ENCODE peak calls at places on chromosome 1, in nine cellular contexts. C, V, A, M, X, T, K, L and J are unnamed samples.

GRCh38 chr1:111595807-111596206 is 23.8 kb upstream of the RAP1A start:
- DNase-seq in X (no peak), L (no peak), C (no peak), K (no peak), A (no peak), T (no peak), M (no peak), V (no peak), J (no peak)

GRCh38 chr1:71047635-71048607 is at the start of gene PTGER3:
- DNase-seq in X (peak), K (no peak), L (peak), M (no peak), T (no peak), C (peak), A (no peak), V (peak), J (no peak)

GRCh38 chr1:67689267-67690017 is 4.4 kb downstream of the GADD45A start:
- DNase-seq in M (no peak), L (no peak), A (no peak), C (no peak), X (no peak), T (no peak), V (no peak), K (peak), J (no peak)

GRCh38 chr1:227915564-227916553 is 31.9 kb downstream of the WNT9A start:
- DNase-seq in X (peak), T (no peak), C (no peak), A (no peak), K (no peak), L (no peak), V (no peak), M (no peak), J (no peak)

GRCh38 chr1:231106347-231106746 is 55.5 kb upstream of the TRIM67 start:
- DNase-seq in C (no peak), V (no peak), T (peak), M (peak), X (no peak), L (no peak), A (no peak), K (peak), J (peak)

GRCh38 chr1:209618756-209619420 is 33.3 kb downstream of the LAMB3 start:
- DNase-seq in X (no peak), A (no peak), K (no peak), M (no peak), V (no peak), C (no peak), L (no peak), T (no peak), J (no peak)

GRCh38 chr1:79193211-79194079 is 186.9 kb upstream of the ADGRL4 start:
- DNase-seq in T (peak), M (no peak), A (no peak), L (no peak), X (no peak), K (peak), C (no peak), V (no peak), J (peak)

GRCh38 chr1:2471587-2472001 is 4.5 kb upstream of the PLCH2 start:
- DNase-seq in T (no peak), X (no peak), A (no peak), K (no peak), M (no peak), C (no peak), L (no peak), V (no peak), J (no peak)

GRCh38 chr1:118783095-118783758 is 204.9 kb downstream of the TBX15 start:
- DNase-seq in C (no peak), L (no peak), T (no peak), A (no peak), X (no peak), M (no peak), V (no peak), K (no peak), J (no peak)

GRCh38 chr1:46102769-46103476 is 29.5 kb downstream of the PIK3R3 start:
- DNase-seq in V (no peak), T (peak), A (no peak), C (no peak), K (peak), M (no peak), L (no peak), X (no peak), J (no peak)

GRCh38 chr1:14726606-14727005 is 128.1 kb downstream of the KAZN start:
- DNase-seq in X (no peak), A (no peak), T (no peak), V (no peak), C (no peak), K (no peak), M (no peak), L (no peak), J (no peak)

GRCh38 chr1:53945183-53945432 is 391 bp downstream of the IFT25 start:
- DNase-seq in A (no peak), M (no peak), X (no peak), V (no peak), T (no peak), L (no peak), K (no peak), C (no peak), J (no peak)

GRCh38 chr1:110918016-110918415 is 45.1 kb downstream of the CD53 start:
- DNase-seq in K (no peak), X (no peak), V (no peak), A (no peak), M (no peak), C (no peak), L (no peak), T (no peak), J (no peak)

GRCh38 chr1:18396247-18396646 is 84.5 kb upstream of the KLHDC7A start:
- DNase-seq in M (no peak), V (no peak), K (no peak), X (no peak), L (no peak), C (no peak), T (peak), A (no peak), J (peak)

GRCh38 chr1:164777518-164777917 is 218.5 kb downstream of the PBX1 start:
- DNase-seq in C (no peak), M (no peak), V (no peak), X (no peak), K (no peak), T (no peak), L (no peak), A (no peak), J (no peak)

GRCh38 chr1:48498096-48498791 is 26.2 kb upstream of the SPATA6 start:
- DNase-seq in L (peak), X (peak), T (peak), C (peak), A (peak), K (peak), M (peak), V (peak), J (peak)

GRCh38 chr1:47561523-47562007 is 123.7 kb downstream of the FOXD2 start:
- DNase-seq in T (no peak), V (no peak), L (no peak), X (no peak), K (no peak), C (no peak), M (no peak), A (no peak), J (peak)

GRCh38 chr1:222404710-222405109 is 143.2 kb downstream of the HHIPL2 start:
- DNase-seq in V (no peak), M (no peak), X (no peak), A (no peak), C (no peak), T (no peak), K (no peak), L (no peak), J (no peak)

GRCh38 chr1:192879416-192879815 is 70.6 kb downstream of the RGS2 start:
- DNase-seq in A (no peak), M (no peak), C (no peak), L (no peak), X (no peak), T (peak), K (peak), V (no peak), J (no peak)

GRCh38 chr1:240559781-240560180 is 52.2 kb downstream of the GREM2 start:
- DNase-seq in M (no peak), T (no peak), V (no peak), C (no peak), K (peak), X (no peak), L (no peak), A (no peak), J (no peak)

GRCh38 chr1:3610165-3610822 is 1.0 kb downstream of the MEGF6 start:
- DNase-seq in M (no peak), V (no peak), X (no peak), A (no peak), K (peak), C (no peak), L (peak), T (no peak), J (no peak)

GRCh38 chr1:201248721-201249559 is 34.4 kb upstream of the PKP1 start:
- DNase-seq in L (no peak), C (no peak), K (no peak), A (no peak), V (no peak), X (no peak), T (no peak), M (no peak), J (no peak)

GRCh38 chr1:219927956-219928790 is at the start of gene SLC30A10:
- DNase-seq in C (no peak), K (peak), V (peak), M (no peak), T (no peak), A (no peak), X (no peak), L (no peak), J (no peak)

GRCh38 chr1:187474266-187474665 is 645.5 kb downstream of the PLA2G4A start:
- DNase-seq in T (peak), C (no peak), X (no peak), A (no peak), L (no peak), M (peak), K (peak), V (no peak), J (no peak)

GRCh38 chr1:228281631-228282328 is 73.9 kb downstream of the OBSCN start:
- DNase-seq in L (no peak), K (no peak), A (no peak), V (peak), M (no peak), X (peak), C (no peak), T (no peak), J (no peak)

GRCh38 chr1:113073457-113073950 is 506 bp downstream of the LRIG2 start:
- DNase-seq in A (peak), K (peak), M (peak), L (peak), T (peak), C (peak), X (no peak), V (peak), J (peak)

GRCh38 chr1:47918257-47918867 is 78.8 kb downstream of the TRABD2B start:
- DNase-seq in K (no peak), X (no peak), L (no peak), A (no peak), C (no peak), V (no peak), M (no peak), T (no peak), J (no peak)

GRCh38 chr1:155171836-155172731 is 1.0 kb downstream of the KRTCAP2 start:
- DNase-seq in C (no peak), K (no peak), X (no peak), A (no peak), V (no peak), M (no peak), L (no peak), T (no peak), J (no peak)

GRCh38 chr1:178928985-178929384 is 58.1 kb upstream of the ANGPTL1 start:
- DNase-seq in K (peak), M (no peak), V (no peak), T (no peak), L (no peak), X (no peak), A (no peak), C (no peak), J (no peak)

GRCh38 chr1:83545450-83545849 is 453.5 kb downstream of the TTLL7 start:
- DNase-seq in K (no peak), L (no peak), M (no peak), C (no peak), X (no peak), A (no peak), V (no peak), T (no peak), J (no peak)

GRCh38 chr1:225768662-225769426 is 8.8 kb upstream of the SRP9 start:
- DNase-seq in X (no peak), C (no peak), A (no peak), V (no peak), T (no peak), M (no peak), K (no peak), L (no peak), J (no peak)

GRCh38 chr1:165288301-165289120 is 68.0 kb downstream of the LMX1A start:
- DNase-seq in M (no peak), T (no peak), L (no peak), C (no peak), X (peak), K (no peak), V (peak), A (no peak), J (no peak)

GRCh38 chr1:168180148-168180524 is 1.4 kb downstream of the TIPRL start:
- DNase-seq in K (no peak), M (no peak), A (no peak), T (no peak), L (no peak), C (no peak), X (no peak), V (no peak), J (peak)

GRCh38 chr1:37471345-37472231 is 2.8 kb upstream of the ZC3H12A start:
- DNase-seq in C (peak), T (peak), L (peak), X (peak), K (peak), A (peak), M (peak), V (peak), J (peak)

DNA sequence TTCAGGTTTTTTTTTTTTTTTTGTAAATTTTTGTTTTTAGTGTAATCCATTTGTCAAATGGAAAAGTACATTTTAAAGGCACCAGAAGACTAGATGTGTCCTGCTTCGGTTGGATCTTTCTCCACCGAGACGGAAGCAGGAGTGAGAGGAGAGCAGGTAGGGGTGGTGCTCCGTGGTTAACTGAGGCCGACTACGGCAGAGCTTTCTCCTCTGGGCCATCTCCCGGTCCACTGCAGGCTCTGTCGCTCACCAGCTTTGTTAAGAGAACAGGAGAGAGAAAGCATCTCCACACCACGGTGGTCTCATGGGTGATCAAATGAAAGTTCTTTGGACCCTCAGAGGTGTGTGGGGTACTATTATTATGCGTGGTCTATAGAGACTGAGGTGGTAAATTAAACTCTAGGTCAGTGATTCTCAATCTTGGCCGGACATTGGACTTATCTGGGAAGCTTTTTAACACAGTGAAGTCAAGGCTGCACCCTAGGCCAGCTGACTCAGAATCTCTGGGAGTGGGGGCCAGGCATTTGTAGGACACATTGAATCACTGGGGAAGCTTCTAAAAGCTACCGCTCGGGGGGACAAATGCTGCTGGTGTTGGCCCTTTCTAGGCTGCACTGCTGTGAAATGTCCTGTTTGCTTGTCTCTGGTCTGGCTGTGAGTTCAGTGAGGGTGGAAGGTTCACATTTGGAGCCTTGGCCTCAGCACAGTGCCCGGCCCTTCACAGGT is 25.0 kb downstream of the ABCA4 start:
- DNase-seq in X (peak), K (peak), A (no peak), T (peak), V (no peak), L (peak), M (no peak), C (no peak), J (peak)
- TF ChIP-seq CTCF in X (no peak), K (peak), A (no peak), T (no peak), V (no peak), L (no peak), M (no peak), C (no peak), J (no peak)

GRCh38 chr1:245585252-245585959 is 430.6 kb downstream of the KIF26B start:
- DNase-seq in C (no peak), L (no peak), K (peak), T (peak), A (no peak), M (peak), X (no peak), V (no peak), J (peak)
- TF ChIP-seq CTCF in C (no peak), L (no peak), K (no peak), T (no peak), A (no peak), M (no peak), X (no peak), V (no peak), J (no peak)

DNA sequence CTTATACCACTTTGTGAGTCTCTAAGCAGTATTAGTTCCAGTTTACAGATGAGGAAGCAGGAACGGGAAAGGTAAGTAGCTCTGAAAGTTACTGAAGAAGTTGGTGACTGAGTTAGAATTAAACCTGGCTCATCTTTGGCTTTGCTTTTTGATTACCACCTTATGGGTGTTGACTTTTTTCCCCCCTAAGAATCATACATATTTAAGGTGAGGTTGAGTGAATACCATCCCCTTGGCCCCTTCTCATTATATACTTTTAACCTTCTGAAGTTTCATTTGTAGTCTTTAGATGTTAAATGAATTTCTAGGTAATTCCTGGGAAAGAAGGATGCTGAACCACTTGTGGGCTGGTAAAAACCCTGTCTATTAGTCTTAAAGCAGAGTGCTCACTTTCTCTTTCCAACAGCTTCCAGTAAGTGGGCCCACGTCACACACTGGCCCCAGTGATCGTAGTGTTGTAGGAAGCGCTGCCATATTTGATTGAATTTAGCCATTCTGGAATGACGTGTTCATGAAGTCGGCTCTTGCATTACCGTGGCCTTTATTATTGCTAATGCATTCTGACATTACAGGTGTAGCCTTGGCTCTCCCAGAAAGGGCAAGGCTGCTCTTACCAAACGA is 46.9 kb downstream of the PEX14 start:
- DNase-seq in A (no peak), M (no peak), C (no peak), L (no peak), T (no peak), X (no peak), V (no peak), K (no peak), J (no peak)
- TF ChIP-seq CTCF in A (no peak), M (no peak), C (no peak), L (no peak), T (no peak), X (no peak), V (no peak), K (no peak), J (no peak)

GRCh38 chr1:116232989-116233514 is 121.9 kb downstream of the MAB21L3 start:
- DNase-seq in T (no peak), X (no peak), C (no peak), M (no peak), V (no peak), A (no peak), L (no peak), K (no peak), J (no peak)
- TF ChIP-seq CTCF in T (no peak), X (no peak), C (no peak), M (no peak), V (no peak), A (no peak), L (no peak), K (no peak), J (no peak)

DNA sequence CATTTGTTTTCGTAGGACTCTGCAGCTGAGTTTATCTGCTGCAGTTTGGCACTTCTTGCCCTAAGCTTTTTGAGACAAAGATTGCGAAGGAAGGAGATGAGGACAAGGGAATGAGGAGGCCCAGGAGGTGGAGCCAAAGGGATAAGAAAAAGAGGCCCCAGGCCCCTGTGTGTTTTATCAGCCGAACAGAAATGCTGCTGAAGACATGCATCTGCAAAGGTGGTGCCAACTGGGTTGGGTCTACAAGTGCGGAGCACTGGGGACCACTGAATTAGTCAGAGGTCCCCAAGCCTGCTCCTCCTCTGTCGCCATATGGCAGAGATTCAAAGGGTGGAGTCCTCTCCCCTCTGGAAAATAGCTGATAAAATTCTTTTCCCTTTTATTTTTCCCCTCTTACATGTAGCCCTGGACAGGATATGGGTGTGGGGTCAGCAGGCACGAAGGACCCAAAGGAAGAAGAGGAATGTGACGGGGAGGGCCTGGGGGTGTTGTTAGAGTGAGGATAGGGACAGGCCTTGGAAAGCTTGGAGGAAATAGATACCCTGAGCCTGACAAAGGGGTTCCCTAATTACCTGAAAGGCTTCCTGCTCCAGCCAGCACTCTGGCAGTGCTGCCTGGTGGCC is 2.7 kb downstream of the CD34 start:
- DNase-seq in M (no peak), C (no peak), T (no peak), A (no peak), K (no peak), L (peak), V (no peak), X (peak), J (no peak)
- TF ChIP-seq CTCF in M (no peak), C (peak), T (no peak), A (no peak), K (no peak), L (peak), V (no peak), X (no peak), J (no peak)

DNA sequence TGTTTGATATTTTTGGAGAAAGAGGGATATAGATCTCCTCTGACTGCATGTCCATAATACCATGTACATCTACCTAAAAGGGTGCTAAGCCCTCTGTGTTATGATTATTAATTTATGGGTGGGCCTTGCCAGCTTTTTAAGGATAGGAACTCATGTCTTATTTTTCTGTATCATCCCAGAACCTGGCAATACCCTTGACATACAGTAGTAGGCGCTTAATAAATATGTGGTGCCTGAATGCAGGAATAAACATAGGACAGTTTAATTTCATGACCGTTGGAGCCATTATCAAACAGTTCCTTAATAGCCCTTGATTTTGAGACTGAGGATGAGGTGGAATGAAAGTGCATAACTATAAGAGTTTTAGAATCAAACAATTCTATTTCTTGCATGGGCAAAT is 12.5 kb upstream of the ATP6V1G3 start:
- DNase-seq in T (no peak), M (no peak), L (no peak), X (no peak), A (no peak), K (no peak), V (no peak), C (no peak), J (no peak)
- TF ChIP-seq CTCF in T (no peak), M (no peak), L (no peak), X (no peak), A (no peak), K (no peak), V (no peak), C (no peak), J (peak)

DNA sequence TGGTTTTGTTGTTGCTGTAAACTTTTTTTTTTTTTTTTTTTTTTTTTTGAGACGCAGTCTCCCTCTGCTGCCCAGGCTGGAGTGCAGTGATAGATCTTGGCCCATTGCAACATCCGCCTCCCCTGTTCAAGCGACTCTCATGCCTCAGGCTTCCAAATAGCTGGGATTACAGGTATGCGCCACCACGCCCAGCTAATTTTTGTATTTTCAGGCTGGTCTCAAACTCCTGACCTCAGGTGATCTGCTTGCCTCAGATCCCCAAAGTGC is 78.9 kb upstream of the SLC45A1 start:
- DNase-seq in M (no peak), V (peak), T (peak), K (peak), A (no peak), X (peak), L (peak), C (peak), J (no peak)
- TF ChIP-seq CTCF in M (peak), V (peak), T (peak), K (peak), A (no peak), X (peak), L (no peak), C (no peak), J (peak)